ENCODE peak calls at places on chromosome 20, in eight cellular contexts. One of them, this sample, is unnamed.

GRCh38 chr20:10132391-10132790 is 86.2 kb upstream of the SNAP25 start:
- ATAC-seq in GM23338: peak
- ATAC-seq in HepG2: no peak
- ATAC-seq in HCT116: no peak
- ATAC-seq in K562: no peak
- ATAC-seq in GM12878: no peak
- ATAC-seq in Panc1: no peak
- ATAC-seq in upper lobe of left lung: no peak
- ATAC-seq in this sample: no peak

GRCh38 chr20:6595704-6596103 is 171.8 kb upstream of the BMP2 start:
- ATAC-seq in GM23338: no peak
- ATAC-seq in HepG2: no peak
- ATAC-seq in HCT116: no peak
- ATAC-seq in K562: no peak
- ATAC-seq in GM12878: no peak
- ATAC-seq in Panc1: no peak
- ATAC-seq in upper lobe of left lung: peak
- ATAC-seq in this sample: no peak

GRCh38 chr20:46230811-46231282 is 77.5 kb downstream of the CDH22 start:
- ATAC-seq in GM23338: peak
- ATAC-seq in HepG2: peak
- ATAC-seq in HCT116: peak
- ATAC-seq in K562: peak
- ATAC-seq in GM12878: no peak
- ATAC-seq in Panc1: no peak
- ATAC-seq in upper lobe of left lung: no peak
- ATAC-seq in this sample: no peak

GRCh38 chr20:6560978-6561377 is 206.5 kb upstream of the BMP2 start:
- ATAC-seq in GM23338: no peak
- ATAC-seq in HepG2: peak
- ATAC-seq in HCT116: no peak
- ATAC-seq in K562: no peak
- ATAC-seq in GM12878: no peak
- ATAC-seq in Panc1: peak
- ATAC-seq in upper lobe of left lung: no peak
- ATAC-seq in this sample: no peak

GRCh38 chr20:6768228-6769185 is 1.0 kb downstream of the BMP2 start:
- ATAC-seq in GM23338: peak
- ATAC-seq in HepG2: no peak
- ATAC-seq in HCT116: no peak
- ATAC-seq in K562: no peak
- ATAC-seq in GM12878: peak
- ATAC-seq in Panc1: peak
- ATAC-seq in upper lobe of left lung: peak
- ATAC-seq in this sample: peak

GRCh38 chr20:47735412-47736400 is 49.6 kb downstream of the SULF2 start:
- ATAC-seq in GM23338: no peak
- ATAC-seq in HepG2: peak
- ATAC-seq in HCT116: no peak
- ATAC-seq in K562: peak
- ATAC-seq in GM12878: no peak
- ATAC-seq in Panc1: no peak
- ATAC-seq in upper lobe of left lung: peak
- ATAC-seq in this sample: peak

GRCh38 chr20:43379239-43379917 is 78.3 kb upstream of the SRSF6 start:
- ATAC-seq in GM23338: no peak
- ATAC-seq in HepG2: no peak
- ATAC-seq in HCT116: no peak
- ATAC-seq in K562: no peak
- ATAC-seq in GM12878: no peak
- ATAC-seq in Panc1: no peak
- ATAC-seq in upper lobe of left lung: peak
- ATAC-seq in this sample: no peak

GRCh38 chr20:48822879-48823385 is 4.9 kb downstream of the PREX1 start:
- ATAC-seq in GM23338: no peak
- ATAC-seq in HepG2: no peak
- ATAC-seq in HCT116: no peak
- ATAC-seq in K562: no peak
- ATAC-seq in GM12878: peak
- ATAC-seq in Panc1: no peak
- ATAC-seq in upper lobe of left lung: no peak
- ATAC-seq in this sample: no peak

GRCh38 chr20:39210331-39211074 is 248.4 kb downstream of the DHX35 start:
- ATAC-seq in GM23338: peak
- ATAC-seq in HepG2: no peak
- ATAC-seq in HCT116: no peak
- ATAC-seq in K562: no peak
- ATAC-seq in GM12878: no peak
- ATAC-seq in Panc1: no peak
- ATAC-seq in upper lobe of left lung: no peak
- ATAC-seq in this sample: no peak

GRCh38 chr20:33444797-33445560 is 1.4 kb upstream of the SNTA1 start:
- ATAC-seq in GM23338: peak
- ATAC-seq in HepG2: peak
- ATAC-seq in HCT116: peak
- ATAC-seq in K562: no peak
- ATAC-seq in GM12878: peak
- ATAC-seq in Panc1: peak
- ATAC-seq in upper lobe of left lung: no peak
- ATAC-seq in this sample: no peak

GRCh38 chr20:18588554-18589043 is 745 bp downstream of the DTD1 start:
- ATAC-seq in GM23338: peak
- ATAC-seq in HepG2: peak
- ATAC-seq in HCT116: no peak
- ATAC-seq in K562: no peak
- ATAC-seq in GM12878: peak
- ATAC-seq in Panc1: no peak
- ATAC-seq in upper lobe of left lung: no peak
- ATAC-seq in this sample: no peak

GRCh38 chr20:63819224-63819917 is 11.7 kb downstream of the ZBTB46 start:
- ATAC-seq in GM23338: peak
- ATAC-seq in HepG2: peak
- ATAC-seq in HCT116: no peak
- ATAC-seq in K562: peak
- ATAC-seq in GM12878: no peak
- ATAC-seq in Panc1: peak
- ATAC-seq in upper lobe of left lung: no peak
- ATAC-seq in this sample: peak
- TF ChIP-seq CTCF in GM23338: peak
- TF ChIP-seq CTCF in HepG2: peak
- TF ChIP-seq CTCF in HCT116: no peak
- TF ChIP-seq CTCF in K562: peak
- TF ChIP-seq CTCF in GM12878: no peak
- TF ChIP-seq CTCF in Panc1: no peak
- TF ChIP-seq CTCF in upper lobe of left lung: peak
- TF ChIP-seq CTCF in this sample: peak

GRCh38 chr20:5481872-5482271 is 165.1 kb upstream of the PROKR2 start:
- ATAC-seq in GM23338: no peak
- ATAC-seq in HepG2: no peak
- ATAC-seq in HCT116: no peak
- ATAC-seq in K562: no peak
- ATAC-seq in GM12878: no peak
- ATAC-seq in Panc1: no peak
- ATAC-seq in upper lobe of left lung: no peak
- ATAC-seq in this sample: no peak
- H3K27ac ChIP-seq in GM23338: no peak
- H3K27ac ChIP-seq in HepG2: no peak
- H3K27ac ChIP-seq in HCT116: no peak
- H3K27ac ChIP-seq in K562: no peak
- H3K27ac ChIP-seq in GM12878: no peak
- H3K27ac ChIP-seq in Panc1: no peak
- H3K27ac ChIP-seq in upper lobe of left lung: no peak
- H3K27ac ChIP-seq in this sample: no peak

GRCh38 chr20:54132612-54133433 is 41.0 kb downstream of the CYP24A1 start:
- ATAC-seq in GM23338: peak
- ATAC-seq in HepG2: peak
- ATAC-seq in HCT116: peak
- ATAC-seq in K562: no peak
- ATAC-seq in GM12878: no peak
- ATAC-seq in Panc1: peak
- ATAC-seq in upper lobe of left lung: peak
- ATAC-seq in this sample: peak
- TF ChIP-seq POLR2AphosphoS5 in GM23338: no peak
- TF ChIP-seq POLR2AphosphoS5 in HepG2: peak
- TF ChIP-seq POLR2AphosphoS5 in HCT116: no peak
- TF ChIP-seq POLR2AphosphoS5 in K562: no peak
- TF ChIP-seq POLR2AphosphoS5 in GM12878: no peak
- TF ChIP-seq POLR2AphosphoS5 in Panc1: no peak
- TF ChIP-seq POLR2AphosphoS5 in upper lobe of left lung: peak
- TF ChIP-seq POLR2AphosphoS5 in this sample: peak

GRCh38 chr20:13870349-13870748 is 85.5 kb downstream of the NDUFAF5 start:
- ATAC-seq in GM23338: peak
- ATAC-seq in HepG2: peak
- ATAC-seq in HCT116: no peak
- ATAC-seq in K562: peak
- ATAC-seq in GM12878: no peak
- ATAC-seq in Panc1: no peak
- ATAC-seq in upper lobe of left lung: no peak
- ATAC-seq in this sample: no peak
- TF ChIP-seq CTCF in GM23338: peak
- TF ChIP-seq CTCF in HepG2: peak
- TF ChIP-seq CTCF in HCT116: no peak
- TF ChIP-seq CTCF in K562: peak
- TF ChIP-seq CTCF in GM12878: no peak
- TF ChIP-seq CTCF in Panc1: no peak
- TF ChIP-seq CTCF in upper lobe of left lung: no peak
- TF ChIP-seq CTCF in this sample: no peak

DNA sequence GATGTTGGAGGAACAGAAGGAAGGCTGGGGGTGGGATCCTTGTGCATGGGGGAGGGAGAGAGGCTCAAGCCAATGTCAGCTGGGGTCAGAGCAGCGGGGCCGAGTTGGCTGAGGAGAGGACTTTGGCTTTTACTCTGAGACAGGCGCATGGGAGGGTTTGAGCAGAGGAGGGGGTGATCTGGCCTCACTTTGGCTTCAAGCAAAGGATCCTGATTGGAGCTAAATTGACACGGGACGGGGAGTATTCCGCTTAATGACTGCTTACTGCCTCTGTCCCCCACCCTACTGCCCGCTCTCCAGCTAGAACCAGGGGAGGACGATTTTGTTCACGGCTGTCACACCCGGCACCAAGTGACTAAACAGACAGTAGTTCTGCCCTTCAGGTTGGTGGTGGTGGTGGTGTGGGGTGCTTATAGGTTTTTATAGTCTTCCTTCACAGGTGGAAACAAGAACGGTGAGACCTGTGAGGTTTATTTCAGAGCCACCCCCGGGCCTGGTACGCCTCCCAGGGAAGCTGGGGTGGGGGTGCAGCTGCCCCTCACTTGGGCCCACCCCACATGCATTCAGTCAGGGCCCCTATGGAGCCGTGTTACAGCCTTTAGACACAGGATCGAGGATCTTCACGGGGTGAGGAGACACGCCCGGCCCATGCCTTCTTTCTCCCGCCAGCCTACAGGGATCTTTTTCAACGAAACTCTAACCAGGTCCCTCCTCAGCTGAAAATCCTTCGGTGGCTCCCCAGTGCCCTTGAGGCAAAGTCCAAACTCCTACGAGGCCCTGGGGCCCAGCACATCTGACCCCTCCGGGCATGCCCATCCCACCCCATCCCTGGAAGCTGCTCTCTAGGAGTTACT is 1.3 kb upstream of the SNAI1 start:
- ATAC-seq in GM23338: no peak
- ATAC-seq in HepG2: peak
- ATAC-seq in HCT116: no peak
- ATAC-seq in K562: no peak
- ATAC-seq in GM12878: no peak
- ATAC-seq in Panc1: no peak
- ATAC-seq in upper lobe of left lung: no peak
- ATAC-seq in this sample: no peak
- H3K27ac ChIP-seq in GM23338: no peak
- H3K27ac ChIP-seq in HepG2: no peak
- H3K27ac ChIP-seq in HCT116: peak
- H3K27ac ChIP-seq in K562: peak
- H3K27ac ChIP-seq in GM12878: no peak
- H3K27ac ChIP-seq in Panc1: peak
- H3K27ac ChIP-seq in upper lobe of left lung: no peak
- H3K27ac ChIP-seq in this sample: peak

GRCh38 chr20:56631318-56631989 is 2.3 kb downstream of the TFAP2C start:
- ATAC-seq in GM23338: peak
- ATAC-seq in HepG2: no peak
- ATAC-seq in HCT116: no peak
- ATAC-seq in K562: no peak
- ATAC-seq in GM12878: no peak
- ATAC-seq in Panc1: no peak
- ATAC-seq in upper lobe of left lung: no peak
- ATAC-seq in this sample: no peak

GRCh38 chr20:56628873-56629463 is at the start of gene TFAP2C:
- ATAC-seq in GM23338: peak
- ATAC-seq in HepG2: no peak
- ATAC-seq in HCT116: peak
- ATAC-seq in K562: peak
- ATAC-seq in GM12878: no peak
- ATAC-seq in Panc1: peak
- ATAC-seq in upper lobe of left lung: peak
- ATAC-seq in this sample: peak

GRCh38 chr20:56629464-56630085 is 469 bp downstream of the TFAP2C start:
- ATAC-seq in GM23338: no peak
- ATAC-seq in HepG2: no peak
- ATAC-seq in HCT116: peak
- ATAC-seq in K562: no peak
- ATAC-seq in GM12878: no peak
- ATAC-seq in Panc1: peak
- ATAC-seq in upper lobe of left lung: peak
- ATAC-seq in this sample: no peak

GRCh38 chr20:56630506-56631317 is 1.6 kb downstream of the TFAP2C start:
- ATAC-seq in GM23338: peak
- ATAC-seq in HepG2: no peak
- ATAC-seq in HCT116: peak
- ATAC-seq in K562: no peak
- ATAC-seq in GM12878: no peak
- ATAC-seq in Panc1: peak
- ATAC-seq in upper lobe of left lung: peak
- ATAC-seq in this sample: no peak

GRCh38 chr20:56630086-56630493 is 984 bp downstream of the TFAP2C start:
- ATAC-seq in GM23338: peak
- ATAC-seq in HepG2: peak
- ATAC-seq in HCT116: peak
- ATAC-seq in K562: peak
- ATAC-seq in GM12878: peak
- ATAC-seq in Panc1: peak
- ATAC-seq in upper lobe of left lung: peak
- ATAC-seq in this sample: peak
- TF ChIP-seq POLR2AphosphoS5 in GM23338: no peak
- TF ChIP-seq POLR2AphosphoS5 in HepG2: no peak
- TF ChIP-seq POLR2AphosphoS5 in HCT116: no peak
- TF ChIP-seq POLR2AphosphoS5 in K562: no peak
- TF ChIP-seq POLR2AphosphoS5 in GM12878: no peak
- TF ChIP-seq POLR2AphosphoS5 in Panc1: no peak
- TF ChIP-seq POLR2AphosphoS5 in upper lobe of left lung: no peak
- TF ChIP-seq POLR2AphosphoS5 in this sample: no peak

GRCh38 chr20:44810391-44811149 is at the start of gene RIMS4:
- ATAC-seq in GM23338: peak
- ATAC-seq in HepG2: peak
- ATAC-seq in HCT116: no peak
- ATAC-seq in K562: no peak
- ATAC-seq in GM12878: no peak
- ATAC-seq in Panc1: peak
- ATAC-seq in upper lobe of left lung: no peak
- ATAC-seq in this sample: peak
- TF ChIP-seq CTCF in GM23338: no peak
- TF ChIP-seq CTCF in HepG2: no peak
- TF ChIP-seq CTCF in HCT116: no peak
- TF ChIP-seq CTCF in K562: no peak
- TF ChIP-seq CTCF in GM12878: no peak
- TF ChIP-seq CTCF in Panc1: peak
- TF ChIP-seq CTCF in upper lobe of left lung: no peak
- TF ChIP-seq CTCF in this sample: no peak